ENCODE peak calls at places on chromosomes 5 and 9, in eight cellular contexts. U is ACHN; R is MCF 10A; E is stimulated activated CD8-positive, alpha-beta memory T cell treated with anti-CD3 and anti-CD28 coated beads, Interleukin-15, amount 100 ng/mL, for 1 hour; F is NCI-H1694; H is HuH-7.5; N is activated CD4-positive, alpha-beta memory T cell treated with anti-CD3 and anti-CD28 coated beads, Interleukin-2, amount 10 ng/mL, durations not matched to agents 7 days and 5 days; L is astrocyte of the hippocampus. J is an unnamed sample.
A peak's percentile ranks its signal among the peaks of the same experiment; 100 is the strongest.

GRCh38 chr5:32785639-32786216 is 74.6 kb downstream of the NPR3 start:
- DNase-seq in F (no peak), H (no peak), U (no peak), E (no peak), N (no peak), L (peak; percentile 84), R (peak; percentile 91), J (no peak)

GRCh38 chr9:32430720-32431119 is 46.3 kb downstream of the ACO1 start:
- DNase-seq in U (peak; percentile 52), H (no peak), N (no peak), L (peak; percentile 28), F (no peak), R (no peak), E (no peak), J (no peak)

GRCh38 chr5:137264041-137264440 is 235.1 kb downstream of the SPOCK1 start:
- DNase-seq in F (no peak), U (no peak), R (no peak), H (no peak), L (peak; percentile 20), N (no peak), E (no peak), J (no peak)

GRCh38 chr5:67648201-67648671 is 451.6 kb upstream of the CD180 start:
- DNase-seq in U (no peak), N (no peak), E (no peak), H (no peak), R (no peak), F (no peak), L (peak; percentile 85), J (no peak)

GRCh38 chr5:172973931-172974330 is 9.6 kb upstream of the ATP6V0E1 start:
- DNase-seq in L (peak; percentile 35), H (no peak), R (no peak), E (no peak), U (no peak), F (no peak), N (no peak), J (no peak)

GRCh38 chr5:7066471-7067235 is 329.3 kb upstream of the ADCY2 start:
- DNase-seq in R (no peak), U (no peak), N (no peak), F (no peak), H (no peak), L (no peak), E (no peak), J (no peak)

GRCh38 chr5:56581426-56581825 is 233.9 kb upstream of the MAP3K1 start:
- DNase-seq in N (no peak), E (no peak), R (no peak), F (no peak), U (no peak), H (no peak), L (no peak), J (no peak)

GRCh38 chr5:105952875-105953274 is 1717.9 kb downstream of the EFNA5 start:
- DNase-seq in L (no peak), E (no peak), N (no peak), U (no peak), H (no peak), F (peak; percentile 95), R (peak; percentile 85), J (no peak)

GRCh38 chr5:149627070-149627469 is 45.8 kb downstream of the ARHGEF37 start:
- DNase-seq in E (no peak), R (no peak), L (no peak), H (no peak), U (no peak), F (no peak), N (no peak), J (no peak)

GRCh38 chr9:136685792-136686533 is 1.3 kb downstream of the AGPAT2 start:
- DNase-seq in H (peak; percentile 85), E (no peak), U (no peak), F (no peak), N (no peak), L (peak; percentile 28), R (no peak), J (no peak)

J was measured in HepG2.